ENCODE peak calls at places on chromosome 1, in five cellular contexts. One of them, this sample, is unnamed.

GRCh38 chr1:231806623-231807470 is 180.3 kb downstream of the DISC1 start:
- DNase-seq in iPS-NIHi11: peak
- DNase-seq in GM23248: peak
- DNase-seq in immature natural killer cell: peak
- DNase-seq in fibroblast of lung: no peak
- DNase-seq in this sample: no peak

GRCh38 chr1:235460768-235461167 is 43.5 kb downstream of the B3GALNT2 start:
- DNase-seq in immature natural killer cell: no peak
- DNase-seq in iPS-NIHi11: no peak
- DNase-seq in fibroblast of lung: no peak
- DNase-seq in GM23248: peak
- DNase-seq in this sample: no peak

GRCh38 chr1:54865238-54866073 is 21.5 kb downstream of the DHCR24 start:
- DNase-seq in immature natural killer cell: no peak
- DNase-seq in GM23248: no peak
- DNase-seq in iPS-NIHi11: no peak
- DNase-seq in fibroblast of lung: no peak
- DNase-seq in this sample: no peak

GRCh38 chr1:19630720-19631119 is 13.4 kb upstream of the NBL1 start:
- DNase-seq in iPS-NIHi11: no peak
- DNase-seq in immature natural killer cell: no peak
- DNase-seq in GM23248: no peak
- DNase-seq in fibroblast of lung: no peak
- DNase-seq in this sample: no peak

GRCh38 chr1:116096013-116096618 is 15.1 kb upstream of the MAB21L3 start:
- DNase-seq in GM23248: no peak
- DNase-seq in iPS-NIHi11: no peak
- DNase-seq in immature natural killer cell: no peak
- DNase-seq in fibroblast of lung: no peak
- DNase-seq in this sample: no peak

GRCh38 chr1:9437931-9438330 is 101.3 kb upstream of the SLC25A33 start:
- DNase-seq in iPS-NIHi11: no peak
- DNase-seq in fibroblast of lung: peak
- DNase-seq in immature natural killer cell: no peak
- DNase-seq in GM23248: peak
- DNase-seq in this sample: no peak

GRCh38 chr1:24385160-24385939 is 28.2 kb downstream of the STPG1 start:
- DNase-seq in fibroblast of lung: peak
- DNase-seq in immature natural killer cell: peak
- DNase-seq in iPS-NIHi11: peak
- DNase-seq in GM23248: peak
- DNase-seq in this sample: no peak

GRCh38 chr1:211643324-211644212 is 31.9 kb downstream of the NEK2 start:
- DNase-seq in fibroblast of lung: peak
- DNase-seq in iPS-NIHi11: peak
- DNase-seq in immature natural killer cell: peak
- DNase-seq in GM23248: no peak
- DNase-seq in this sample: no peak

GRCh38 chr1:14896381-14897079 is 257.0 kb upstream of the TMEM51 start:
- DNase-seq in iPS-NIHi11: no peak
- DNase-seq in immature natural killer cell: no peak
- DNase-seq in fibroblast of lung: peak
- DNase-seq in GM23248: peak
- DNase-seq in this sample: no peak

GRCh38 chr1:213541641-213542040 is 446.1 kb upstream of the PROX1 start:
- DNase-seq in fibroblast of lung: no peak
- DNase-seq in GM23248: no peak
- DNase-seq in immature natural killer cell: no peak
- DNase-seq in iPS-NIHi11: no peak
- DNase-seq in this sample: no peak

GRCh38 chr1:226870026-226870322 is 442 bp upstream of the PSEN2 start:
- DNase-seq in GM23248: no peak
- DNase-seq in immature natural killer cell: no peak
- DNase-seq in iPS-NIHi11: no peak
- DNase-seq in fibroblast of lung: no peak
- DNase-seq in this sample: no peak

GRCh38 chr1:42692461-42692860 is 10.2 kb downstream of the YBX1 start:
- DNase-seq in fibroblast of lung: no peak
- DNase-seq in iPS-NIHi11: no peak
- DNase-seq in immature natural killer cell: no peak
- DNase-seq in GM23248: no peak
- DNase-seq in this sample: no peak

GRCh38 chr1:218250492-218250891 is 34.6 kb upstream of the RRP15 start:
- DNase-seq in immature natural killer cell: no peak
- DNase-seq in iPS-NIHi11: no peak
- DNase-seq in GM23248: no peak
- DNase-seq in fibroblast of lung: no peak
- DNase-seq in this sample: no peak

GRCh38 chr1:160260436-160261382 is 1.6 kb downstream of the DCAF8 start:
- DNase-seq in fibroblast of lung: peak
- DNase-seq in immature natural killer cell: no peak
- DNase-seq in GM23248: peak
- DNase-seq in iPS-NIHi11: no peak
- DNase-seq in this sample: no peak